ENCODE peak calls at places on chromosomes 4 and X, in six cellular contexts. M is K562, D is thoracic aorta, N is ascending aorta, V is neural progenitor cell, E is cardiac muscle cell. H is an unnamed sample. For H3K36me3, the result is how much of the 10 kb centered on the place peaks cover.

GRCh38 chrX:48492293-48492910 is 16.4 kb upstream of the PORCN start:
- DNase-seq in M (peak), D (no peak), N (no peak), V (no peak), E (no peak), H (no peak)

GRCh38 chrX:48779399-48779798 is 7.0 kb upstream of the GATA1 start:
- DNase-seq in M (no peak), D (no peak), N (no peak), V (peak), E (no peak), H (no peak)

GRCh38 chr4:25180524-25181131 is 20.4 kb upstream of the SEPSECS start:
- DNase-seq in M (peak), D (no peak), N (no peak), V (peak), E (peak), H (no peak)

GRCh38 chr4:186144596-186145569 is 40.4 kb downstream of the FAM149A start:
- DNase-seq in M (no peak), D (no peak), N (no peak), V (peak), E (peak), H (peak)

GRCh38 chr4:112882286-112882685 is 167.2 kb upstream of the ANK2 start:
- DNase-seq in M (no peak), D (no peak), N (no peak), V (peak), E (no peak), H (no peak)

GRCh38 chrX:10044021-10044420 is 76.9 kb downstream of the CLDN34 start:
- DNase-seq in M (no peak), D (no peak), N (no peak), V (no peak), E (no peak), H (no peak)

GRCh38 chrX:39398215-39398972 is 597.1 kb downstream of the MID1IP1 start:
- DNase-seq in M (no peak), D (no peak), N (no peak), V (no peak), E (no peak), H (peak)

GRCh38 chr4:137471895-137472294 is 60.4 kb downstream of the PCDH18 start:
- DNase-seq in M (no peak), D (no peak), N (no peak), V (no peak), E (no peak), H (no peak)

GRCh38 chr4:74793757-74794340 is 474 bp downstream of the BTC start:
- DNase-seq in M (no peak), D (peak), N (no peak), V (peak), E (peak), H (peak)

GRCh38 chr4:151658959-151659593 is 101.7 kb downstream of the GATB start:
- DNase-seq in M (no peak), D (no peak), N (no peak), V (no peak), E (peak), H (no peak)

GRCh38 chr4:11505225-11505971 is 76.7 kb upstream of the HS3ST1 start:
- DNase-seq in M (no peak), D (no peak), N (no peak), V (no peak), E (peak), H (no peak)

GRCh38 chr4:64539234-64539849 is 130.1 kb upstream of the TECRL start:
- DNase-seq in M (peak), D (no peak), N (no peak), V (peak), E (peak), H (no peak)

GRCh38 chr4:8182858-8183725 is 16.0 kb upstream of the SH3TC1 start:
- DNase-seq in M (peak), D (no peak), N (no peak), V (no peak), E (peak), H (no peak)

GRCh38 chrX:107768051-107768450 is 7.5 kb downstream of the TSC22D3 start:
- DNase-seq in M (no peak), D (no peak), N (no peak), V (no peak), E (no peak), H (no peak)

GRCh38 chrX:131331152-131331551 is 42.0 kb upstream of the IGSF1 start:
- DNase-seq in M (no peak), D (no peak), N (no peak), V (no peak), E (no peak), H (no peak)

GRCh38 chrX:2351999-2352995 is 148.5 kb downstream of the DHRSX start:
- DNase-seq in M (peak), D (no peak), N (no peak), V (no peak), E (peak), H (no peak)

GRCh38 chrX:63718010-63718694 is 66.9 kb downstream of the ARHGEF9 start:
- DNase-seq in M (no peak), D (no peak), N (no peak), V (no peak), E (no peak), H (no peak)

GRCh38 chrX:28843817-28844216 is 256.6 kb downstream of the IL1RAPL1 start:
- DNase-seq in M (no peak), D (no peak), N (no peak), V (no peak), E (no peak), H (no peak)

GRCh38 chr4:131054489-131055019 is 1958.6 kb downstream of the C4orf33 start:
- DNase-seq in M (no peak), D (no peak), N (no peak), V (peak), E (no peak), H (no peak)

GRCh38 chr4:26058537-26058936 is 144.5 kb downstream of the SMIM20 start:
- DNase-seq in M (no peak), D (no peak), N (no peak), V (no peak), E (no peak), H (no peak)

GRCh38 chrX:13717697-13718483 is 16.5 kb downstream of the TRAPPC2 start:
- DNase-seq in M (no peak), D (no peak), N (no peak), V (no peak), E (peak), H (no peak)

GRCh38 chr4:96486563-96486962 is 646.7 kb downstream of the PDHA2 start:
- DNase-seq in M (no peak), D (no peak), N (no peak), V (no peak), E (no peak), H (no peak)

GRCh38 chrX:154310991-154311541 is 15.5 kb downstream of the TKTL1 start:
- DNase-seq in M (no peak), D (no peak), N (no peak), V (no peak), E (no peak), H (no peak)

GRCh38 chrX:18548996-18549395 is 122.9 kb downstream of the RS1 start:
- DNase-seq in M (no peak), D (no peak), N (no peak), V (no peak), E (no peak), H (no peak)

GRCh38 chr4:48187813-48188212 is 53.8 kb upstream of the TXK start:
- DNase-seq in M (peak), D (no peak), N (no peak), V (no peak), E (peak), H (no peak)

GRCh38 chr4:129240816-129241215 is 144.9 kb downstream of the C4orf33 start:
- DNase-seq in M (no peak), D (no peak), N (no peak), V (peak), E (no peak), H (no peak)

GRCh38 chr4:123619326-123619725 is 222.7 kb downstream of the SPRY1 start:
- DNase-seq in M (no peak), D (no peak), N (no peak), V (no peak), E (no peak), H (no peak)

GRCh38 chr4:186839122-186840037 is 115.7 kb upstream of the FAT1 start:
- DNase-seq in M (peak), D (no peak), N (no peak), V (no peak), E (peak), H (peak)

GRCh38 chr4:176563591-176563990 is 229.1 kb downstream of the VEGFC start:
- DNase-seq in M (no peak), D (no peak), N (no peak), V (no peak), E (peak), H (no peak)

DNA sequence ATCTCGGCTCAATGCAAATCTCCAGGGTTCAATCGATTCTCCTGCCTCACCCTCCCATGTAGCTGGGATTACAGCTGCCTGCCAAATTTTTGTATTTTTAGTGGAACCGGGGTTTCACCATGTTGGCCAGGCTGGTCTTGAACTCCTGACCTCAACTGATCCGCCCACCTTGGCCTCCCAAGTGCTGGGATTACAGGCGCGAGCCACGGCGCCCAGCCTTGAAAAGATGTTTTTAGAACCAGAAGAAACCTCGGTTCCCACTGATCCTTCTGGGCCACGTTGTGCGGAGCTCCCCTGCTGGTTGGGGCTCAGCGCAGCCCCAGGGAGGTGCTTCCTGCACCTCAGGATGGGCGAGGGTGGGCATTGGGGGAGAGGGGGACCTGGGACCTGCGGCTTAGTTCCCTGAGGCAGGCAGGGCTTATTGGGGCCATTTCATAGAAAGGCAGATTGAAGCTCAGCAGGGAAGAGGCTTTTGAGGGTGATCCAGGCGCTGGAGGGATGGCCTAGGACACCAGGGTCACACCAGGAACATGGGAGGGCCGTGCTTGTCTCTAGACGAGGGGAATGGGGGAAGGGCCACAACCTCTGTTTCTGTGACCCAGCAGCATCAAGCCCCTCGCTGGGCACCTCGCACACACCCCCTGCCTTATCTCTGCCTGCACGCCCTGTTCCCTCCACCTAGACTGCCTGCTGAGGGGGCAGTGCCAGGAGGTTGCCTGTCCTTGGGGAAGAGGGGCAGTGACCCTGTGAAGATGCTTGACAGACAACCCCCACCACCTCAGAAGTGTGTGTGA is 6.3 kb upstream of the ADD1 start:
- DNase-seq in M (no peak), D (no peak), N (no peak), V (peak), E (no peak), H (no peak)
- H3K27ac ChIP-seq in M (no peak), D (peak), N (peak), V (no peak), E (no peak), H (peak)

GRCh38 chrX:7233632-7234406 is 85.9 kb upstream of the PUDP start:
- DNase-seq in M (no peak), D (no peak), N (no peak), V (no peak), E (no peak), H (no peak)
- TF ChIP-seq CTCF in M (no peak), D (no peak), N (no peak), V (no peak), E (no peak), H (no peak)

GRCh38 chr4:121692261-121692660 is 4.5 kb downstream of the ANXA5 start:
- DNase-seq in M (no peak), D (no peak), N (no peak), V (no peak), E (no peak), H (no peak)
- H3K36me3 ChIP-seq in M (under half), D (under half), N (under half), V (under half), E (under half), H (under half)

GRCh38 chr4:158122501-158122900 is 50.3 kb downstream of the GASK1B start:
- DNase-seq in M (no peak), D (no peak), N (no peak), V (no peak), E (peak), H (no peak)
- H3K27ac ChIP-seq in M (no peak), D (peak), N (peak), V (no peak), E (no peak), H (peak)

GRCh38 chrX:34918856-34919255 is 23.7 kb upstream of the FAM47B start:
- DNase-seq in M (no peak), D (no peak), N (no peak), V (peak), E (peak), H (no peak)
- TF ChIP-seq CTCF in M (no peak), D (no peak), N (no peak), V (peak), E (peak), H (peak)

DNA sequence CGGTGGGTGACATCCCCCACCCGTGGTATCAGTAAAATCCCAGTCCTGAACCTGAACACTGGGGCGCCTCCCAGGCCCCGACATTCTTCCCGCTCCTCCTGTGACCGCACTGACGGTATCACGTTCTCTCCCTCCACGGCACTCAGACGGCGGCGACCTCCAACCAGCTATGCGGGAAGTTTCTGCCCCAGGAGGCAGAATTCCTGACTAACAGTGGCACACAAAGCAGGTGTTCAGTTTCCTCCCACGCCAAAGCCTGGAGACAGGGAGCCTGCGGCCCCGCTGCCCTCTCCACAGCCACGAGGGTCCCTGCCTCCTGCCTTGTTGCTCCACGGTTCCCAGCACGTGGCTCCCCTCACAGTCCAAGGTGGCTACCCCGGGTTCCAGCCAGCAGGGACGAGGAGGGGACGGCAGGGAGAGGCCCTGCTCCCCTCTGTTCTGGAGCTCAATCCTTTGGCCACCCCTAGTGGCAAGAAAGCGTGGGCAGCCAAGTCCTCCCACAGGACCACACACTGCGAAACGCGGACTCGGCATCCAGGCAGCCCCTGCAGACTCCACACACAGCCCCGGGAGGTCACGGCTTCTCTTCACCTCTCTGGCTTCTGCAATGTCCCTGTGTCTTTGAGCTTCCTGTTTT is 15.2 kb downstream of the CTBP1 start:
- DNase-seq in M (no peak), D (no peak), N (no peak), V (no peak), E (peak), H (no peak)
- H3K36me3 ChIP-seq in M (half or more), D (half or more), N (half or more), V (under half), E (under half), H (half or more)

GRCh38 chrX:52990848-52991247 is 32.5 kb upstream of the FAM156A start:
- DNase-seq in M (no peak), D (no peak), N (no peak), V (no peak), E (no peak), H (no peak)

GRCh38 chrX:53000447-53001208 is 42.3 kb upstream of the FAM156A start:
- DNase-seq in M (no peak), D (no peak), N (no peak), V (no peak), E (peak), H (no peak)

GRCh38 chrX:52995135-52995973 is 37.0 kb upstream of the FAM156A start:
- DNase-seq in M (peak), D (peak), N (peak), V (peak), E (peak), H (peak)

GRCh38 chrX:52995974-52996304 is 37.6 kb upstream of the FAM156A start:
- DNase-seq in M (no peak), D (no peak), N (no peak), V (no peak), E (no peak), H (no peak)
- H3K27ac ChIP-seq in M (peak), D (peak), N (peak), V (no peak), E (peak), H (peak)

DNA sequence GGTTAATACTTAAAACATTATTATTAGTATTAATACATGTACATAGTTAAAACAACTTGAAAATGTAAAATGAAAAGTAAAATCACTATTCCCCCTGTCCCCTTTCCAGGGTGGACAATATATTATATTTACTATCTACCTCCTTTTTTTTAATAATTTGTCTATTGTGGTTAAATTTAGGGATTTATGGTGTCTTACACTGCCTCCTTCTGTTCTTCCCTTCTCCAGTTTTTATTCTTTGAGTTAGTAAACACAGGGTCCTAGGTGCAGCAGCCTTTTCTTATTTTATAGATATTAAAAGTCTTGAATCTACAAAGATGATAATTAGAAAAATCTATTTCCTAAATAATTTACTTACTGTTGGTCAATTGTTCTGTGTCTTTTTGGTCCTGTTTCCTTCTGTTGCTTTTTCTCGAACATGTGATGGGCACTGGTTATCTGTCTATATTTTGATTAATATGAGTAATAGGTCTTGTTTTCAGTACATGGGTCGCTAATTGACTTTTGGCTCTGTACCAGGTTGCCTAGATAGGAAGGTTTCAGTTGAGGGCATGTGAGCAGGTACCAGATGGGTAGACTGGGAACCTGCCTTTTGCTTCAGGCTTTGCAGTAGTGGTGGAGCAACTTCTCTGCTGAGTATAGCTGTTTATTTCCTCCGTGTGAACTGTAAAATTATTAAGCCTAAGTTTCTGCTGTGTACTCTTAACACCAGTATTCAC is 1.1 kb downstream of the NUDT9 start:
- DNase-seq in M (no peak), D (no peak), N (no peak), V (no peak), E (no peak), H (no peak)
- TF ChIP-seq CTCF in M (no peak), D (no peak), N (no peak), V (no peak), E (peak), H (no peak)

GRCh38 chr4:2249526-2249991 is 7.6 kb upstream of the HAUS3 start:
- DNase-seq in M (no peak), D (no peak), N (peak), V (no peak), E (no peak), H (no peak)

GRCh38 chr4:2248821-2249261 is 6.9 kb upstream of the HAUS3 start:
- DNase-seq in M (no peak), D (no peak), N (no peak), V (no peak), E (no peak), H (peak)

GRCh38 chr4:2251073-2251794 is 9.3 kb upstream of the HAUS3 start:
- DNase-seq in M (no peak), D (no peak), N (peak), V (no peak), E (no peak), H (peak)

GRCh38 chr4:2250764-2251072 is 8.8 kb upstream of the HAUS3 start:
- DNase-seq in M (no peak), D (no peak), N (no peak), V (no peak), E (no peak), H (no peak)

GRCh38 chr4:2250003-2250763 is 8.3 kb upstream of the HAUS3 start:
- DNase-seq in M (no peak), D (no peak), N (peak), V (no peak), E (no peak), H (peak)
- H3K36me3 ChIP-seq in M (under half), D (half or more), N (half or more), V (under half), E (under half), H (under half)

H was measured in tibial artery.